ENCODE peak calls at places on chromosomes 6 and 20, in six cellular contexts. S, Z, A, N, O and Q are unnamed samples.

GRCh38 chr20:833450-834150 is at the start of gene FAM110A:
- DNase-seq in N (peak; percentile 94), S (peak; percentile 95), O (peak; percentile 96), A (peak; percentile 97), Z (peak; percentile 95), Q (peak; percentile 98)

GRCh38 chr20:22315771-22316170 is 268.6 kb downstream of the FOXA2 start:
- DNase-seq in A (no peak), S (no peak), O (no peak), Z (no peak), N (no peak), Q (no peak)

GRCh38 chr6:161254126-161254753 is 19.6 kb downstream of the AGPAT4 start:
- DNase-seq in S (no peak), N (no peak), A (no peak), Z (no peak), O (no peak), Q (no peak)

GRCh38 chr6:8859501-8859900 is 424.2 kb upstream of the SLC35B3 start:
- DNase-seq in S (no peak), A (no peak), O (no peak), N (no peak), Z (no peak), Q (no peak)

GRCh38 chr6:145028144-145028818 is 707.0 kb downstream of the EPM2A start:
- DNase-seq in S (no peak), O (peak; percentile 45), Z (peak; percentile 5), N (peak; percentile 44), A (peak; percentile 55), Q (no peak)

GRCh38 chr6:122008105-122009100 is 391.0 kb upstream of the HSF2 start:
- DNase-seq in A (peak; percentile 54), N (peak; percentile 31), S (no peak), O (no peak), Z (no peak), Q (peak; percentile 23)

GRCh38 chr6:31821301-31822037 is 6.1 kb upstream of the HSPA1B start:
- DNase-seq in Z (peak; percentile 62), S (peak; percentile 34), N (no peak), O (peak; percentile 76), A (peak; percentile 35), Q (peak; percentile 86)

GRCh38 chr6:170110201-170111140 is 180.4 kb downstream of the DLL1 start:
- DNase-seq in S (peak; percentile 1), A (no peak), Z (no peak), O (no peak), N (no peak), Q (no peak)

GRCh38 chr6:109236140-109237081 is 141.1 kb downstream of the CEP57L1 start:
- DNase-seq in S (peak; percentile 17), N (no peak), A (no peak), O (peak; percentile 36), Z (no peak), Q (peak; percentile 83)

GRCh38 chr6:136647363-136647763 is 97.1 kb upstream of the MAP7 start:
- DNase-seq in O (peak; percentile 42), S (peak; percentile 10), N (no peak), Z (no peak), A (peak; percentile 85), Q (no peak)

GRCh38 chr6:2209226-2209809 is 36.1 kb downstream of the GMDS start:
- DNase-seq in N (no peak), Z (peak; percentile 40), S (peak; percentile 24), A (no peak), O (peak; percentile 40), Q (no peak)

GRCh38 chr6:158770948-158771347 is 48.2 kb downstream of the EZR start:
- DNase-seq in S (no peak), O (no peak), Z (no peak), N (no peak), A (no peak), Q (no peak)

GRCh38 chr20:46683068-46683477 is 6.2 kb downstream of the TP53RK start:
- DNase-seq in Z (no peak), S (no peak), A (no peak), O (no peak), N (no peak), Q (no peak)

GRCh38 chr6:143074101-143074500 is 13.4 kb downstream of the AIG1 start:
- DNase-seq in S (no peak), O (no peak), Z (no peak), N (no peak), A (no peak), Q (no peak)

GRCh38 chr6:30213999-30214982 is 1.1 kb upstream of the TRIM26 start:
- DNase-seq in S (peak; percentile 70), A (peak; percentile 76), Z (peak; percentile 84), N (peak; percentile 63), O (peak; percentile 85), Q (peak; percentile 91)

GRCh38 chr6:30238178-30238795 is 25.1 kb upstream of the TRIM26 start:
- DNase-seq in S (no peak), A (peak; percentile 38), O (peak; percentile 74), Z (peak; percentile 44), N (peak; percentile 21), Q (no peak)

GRCh38 chr6:20997143-20997792 is 463.0 kb downstream of the CDKAL1 start:
- DNase-seq in O (peak; percentile 12), N (no peak), S (no peak), Z (no peak), A (no peak), Q (no peak)

GRCh38 chr6:119142051-119142450 is 63.6 kb upstream of the FAM184A start:
- DNase-seq in Z (no peak), N (no peak), O (no peak), A (peak; percentile 53), S (no peak), Q (no peak)

GRCh38 chr6:136753624-136754023 is 38.7 kb downstream of the MAP3K5 start:
- DNase-seq in S (peak; percentile 47), Z (no peak), N (no peak), O (no peak), A (no peak), Q (no peak)

GRCh38 chr6:36544228-36544627 is 3.1 kb downstream of the STK38 start:
- DNase-seq in Z (no peak), O (peak; percentile 44), A (peak; percentile 71), N (no peak), S (peak; percentile 72), Q (no peak)